ENCODE peak calls at places on chromosome 2, in four cellular contexts. One of them, this sample, is unnamed.

GRCh38 chr2:215611609-215612386 is 175.9 kb upstream of the FN1 start:
- DNase-seq in endothelial cell of umbilical vein: no peak
- DNase-seq in K562: no peak
- DNase-seq in IMR-90: no peak
- DNase-seq in this sample: no peak

GRCh38 chr2:16513626-16514025 is 152.0 kb downstream of the CYRIA start:
- DNase-seq in endothelial cell of umbilical vein: no peak
- DNase-seq in K562: no peak
- DNase-seq in IMR-90: no peak
- DNase-seq in this sample: no peak

GRCh38 chr2:234559609-234560008 is 62.7 kb upstream of the ARL4C start:
- DNase-seq in endothelial cell of umbilical vein: no peak
- DNase-seq in K562: no peak
- DNase-seq in IMR-90: no peak
- DNase-seq in this sample: no peak

GRCh38 chr2:236168110-236169067 is at the start of gene GBX2:
- DNase-seq in endothelial cell of umbilical vein: peak; percentile 92
- DNase-seq in K562: peak; percentile 94
- DNase-seq in IMR-90: peak; percentile 17
- DNase-seq in this sample: no peak

GRCh38 chr2:172924070-172924469 is 151.6 kb upstream of the MAP3K20 start:
- DNase-seq in endothelial cell of umbilical vein: no peak
- DNase-seq in K562: no peak
- DNase-seq in IMR-90: no peak
- DNase-seq in this sample: no peak

GRCh38 chr2:203453858-203454451 is 81.1 kb downstream of the RAPH1 start:
- DNase-seq in endothelial cell of umbilical vein: peak; percentile 67
- DNase-seq in K562: peak; percentile 43
- DNase-seq in IMR-90: peak; percentile 72
- DNase-seq in this sample: no peak

GRCh38 chr2:63846487-63846886 is 4.8 kb downstream of the UGP2 start:
- DNase-seq in endothelial cell of umbilical vein: no peak
- DNase-seq in K562: no peak
- DNase-seq in IMR-90: no peak
- DNase-seq in this sample: no peak

GRCh38 chr2:113116100-113116958 is 11.1 kb upstream of the IL1RN start:
- DNase-seq in endothelial cell of umbilical vein: no peak
- DNase-seq in K562: no peak
- DNase-seq in IMR-90: no peak
- DNase-seq in this sample: no peak

GRCh38 chr2:99864561-99865216 is 277.7 kb downstream of the AFF3 start:
- DNase-seq in endothelial cell of umbilical vein: peak; percentile 44
- DNase-seq in K562: no peak
- DNase-seq in IMR-90: peak; percentile 67
- DNase-seq in this sample: no peak

GRCh38 chr2:95347681-95348608 is 50.8 kb downstream of the KCNIP3 start:
- DNase-seq in endothelial cell of umbilical vein: no peak
- DNase-seq in K562: no peak
- DNase-seq in IMR-90: no peak
- DNase-seq in this sample: no peak

GRCh38 chr2:237708491-237708890 is 81.1 kb downstream of the LRRFIP1 start:
- DNase-seq in endothelial cell of umbilical vein: no peak
- DNase-seq in K562: no peak
- DNase-seq in IMR-90: no peak
- DNase-seq in this sample: no peak

GRCh38 chr2:65033178-65033577 is 23.0 kb upstream of the CEP68 start:
- DNase-seq in endothelial cell of umbilical vein: peak; percentile 43
- DNase-seq in K562: peak; percentile 47
- DNase-seq in IMR-90: no peak
- DNase-seq in this sample: no peak

GRCh38 chr2:207253946-207254345 is 88.2 kb upstream of the KLF7 start:
- DNase-seq in endothelial cell of umbilical vein: no peak
- DNase-seq in K562: no peak
- DNase-seq in IMR-90: peak; percentile 96
- DNase-seq in this sample: no peak

GRCh38 chr2:217393585-217394032 is 533.7 kb upstream of the TNP1 start:
- DNase-seq in endothelial cell of umbilical vein: no peak
- DNase-seq in K562: no peak
- DNase-seq in IMR-90: peak; percentile 96
- DNase-seq in this sample: peak; percentile 94

GRCh38 chr2:211611061-211611518 is 927.5 kb downstream of the ERBB4 start:
- DNase-seq in endothelial cell of umbilical vein: no peak
- DNase-seq in K562: no peak
- DNase-seq in IMR-90: no peak
- DNase-seq in this sample: no peak

GRCh38 chr2:235021752-235022151 is 69.9 kb downstream of the SH3BP4 start:
- DNase-seq in endothelial cell of umbilical vein: peak; percentile 57
- DNase-seq in K562: no peak
- DNase-seq in IMR-90: peak; percentile 93
- DNase-seq in this sample: peak; percentile 76

GRCh38 chr2:174681983-174682577 is 82.2 kb downstream of the CHRNA1 start:
- DNase-seq in endothelial cell of umbilical vein: peak; percentile 55
- DNase-seq in K562: no peak
- DNase-seq in IMR-90: no peak
- DNase-seq in this sample: no peak

GRCh38 chr2:96099861-96100798 is 16.2 kb downstream of the ADRA2B start:
- DNase-seq in endothelial cell of umbilical vein: peak; percentile 26
- DNase-seq in K562: no peak
- DNase-seq in IMR-90: no peak
- DNase-seq in this sample: peak; percentile 32

GRCh38 chr2:10165282-10165681 is 42.7 kb downstream of the RRM2 start:
- DNase-seq in endothelial cell of umbilical vein: no peak
- DNase-seq in K562: no peak
- DNase-seq in IMR-90: no peak
- DNase-seq in this sample: no peak

GRCh38 chr2:158518083-158518482 is 61.3 kb downstream of the PKP4 start:
- DNase-seq in endothelial cell of umbilical vein: no peak
- DNase-seq in K562: no peak
- DNase-seq in IMR-90: peak; percentile 37
- DNase-seq in this sample: no peak

GRCh38 chr2:142748559-142749099 is 128.8 kb upstream of the KYNU start:
- DNase-seq in endothelial cell of umbilical vein: no peak
- DNase-seq in K562: peak; percentile 17
- DNase-seq in IMR-90: no peak
- DNase-seq in this sample: no peak

GRCh38 chr2:63488118-63488713 is 100.1 kb downstream of the WDPCP start:
- DNase-seq in endothelial cell of umbilical vein: peak; percentile 48
- DNase-seq in K562: peak; percentile 16
- DNase-seq in IMR-90: peak; percentile 46
- DNase-seq in this sample: no peak

GRCh38 chr2:64525323-64525625 is 1.1 kb downstream of the AFTPH start:
- DNase-seq in endothelial cell of umbilical vein: peak; percentile 63
- DNase-seq in K562: peak; percentile 18
- DNase-seq in IMR-90: peak; percentile 16
- DNase-seq in this sample: no peak

GRCh38 chr2:19648583-19648982 is 253.2 kb downstream of the TTC32 start:
- DNase-seq in endothelial cell of umbilical vein: no peak
- DNase-seq in K562: no peak
- DNase-seq in IMR-90: peak; percentile 90
- DNase-seq in this sample: no peak

DNA sequence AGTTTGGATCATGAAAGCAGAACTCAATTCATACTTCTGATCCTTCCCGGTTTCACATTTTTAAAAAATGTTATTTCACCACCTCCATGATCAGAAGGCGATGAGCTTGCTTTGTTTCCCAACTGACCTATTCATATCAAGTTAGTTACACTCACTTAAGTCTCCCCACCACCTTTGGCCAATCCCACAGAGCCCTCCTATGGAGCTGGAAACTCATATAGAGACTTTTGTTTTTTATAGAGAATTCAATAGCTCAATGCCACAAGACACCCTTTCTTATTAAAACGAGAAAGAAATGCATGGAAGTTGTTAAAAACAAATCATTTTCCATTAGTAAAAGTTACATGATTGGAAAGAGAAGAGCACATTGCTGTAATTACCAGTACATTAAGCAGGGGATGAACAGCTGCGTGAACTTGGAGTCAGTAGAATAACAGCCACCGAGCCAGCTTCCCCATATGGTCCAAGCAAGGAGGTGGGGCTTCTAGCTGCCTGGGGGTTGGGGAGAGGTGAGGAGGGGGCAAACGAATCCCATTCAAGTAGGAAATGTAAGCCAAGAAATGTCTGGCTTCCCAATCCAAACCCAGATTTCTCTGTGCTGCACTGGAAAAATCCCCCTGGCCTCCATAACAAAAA is 614.6 kb downstream of the IRS1 start:
- DNase-seq in endothelial cell of umbilical vein: no peak
- DNase-seq in K562: no peak
- DNase-seq in IMR-90: peak; percentile 75
- DNase-seq in this sample: no peak
- H3K9ac ChIP-seq in endothelial cell of umbilical vein: no peak overlapping the region
- H3K9ac ChIP-seq in K562: no peak overlapping the region
- H3K9ac ChIP-seq in IMR-90: peak overlapping the region; percentile 90
- H3K9ac ChIP-seq in this sample: peak overlapping the region; percentile 60

GRCh38 chr2:105766300-105766866 is 21.7 kb downstream of the NCK2 start:
- DNase-seq in endothelial cell of umbilical vein: no peak
- DNase-seq in K562: no peak
- DNase-seq in IMR-90: no peak
- DNase-seq in this sample: no peak
- H3K9me1 ChIP-seq in endothelial cell of umbilical vein: no peaks in the 10 kb centered on the region
- H3K9me1 ChIP-seq in K562: no peaks in the 10 kb centered on the region
- H3K9me1 ChIP-seq in IMR-90: peaks cover 10% of the 10 kb centered on the region
- H3K9me1 ChIP-seq in this sample: peaks cover 2% of the 10 kb centered on the region

GRCh38 chr2:102238778-102239177 is 52.0 kb downstream of the IL1RL2 start:
- DNase-seq in endothelial cell of umbilical vein: no peak
- DNase-seq in K562: no peak
- DNase-seq in IMR-90: no peak
- DNase-seq in this sample: no peak
- H2AFZ ChIP-seq in endothelial cell of umbilical vein: peak overlapping the region; percentile 2
- H2AFZ ChIP-seq in K562: no peak overlapping the region
- H2AFZ ChIP-seq in IMR-90: peak overlapping the region; percentile 81
- H2AFZ ChIP-seq in this sample: no peak overlapping the region

GRCh38 chr2:200314976-200315567 is 8.6 kb downstream of the SPATS2L start:
- DNase-seq in endothelial cell of umbilical vein: no peak
- DNase-seq in K562: no peak
- DNase-seq in IMR-90: no peak
- DNase-seq in this sample: no peak
- H3K9ac ChIP-seq in endothelial cell of umbilical vein: no peak overlapping the region
- H3K9ac ChIP-seq in K562: no peak overlapping the region
- H3K9ac ChIP-seq in IMR-90: no peak overlapping the region
- H3K9ac ChIP-seq in this sample: no peak overlapping the region

This sample was measured in keratinocyte.